ENCODE peak calls at places on chromosomes 2 and 18, in four cellular contexts. H is gastrocnemius medialis, L is heart left ventricle, I is esophagus squamous epithelium. A is an unnamed sample.
A peak's percentile ranks its signal among the peaks of the same experiment; 100 is the strongest.

GRCh38 chr2:120829633-120830025 is 94.0 kb downstream of the GLI2 start:
- DNase-seq in H (no peak), L (no peak), I (no peak), A (no peak)

GRCh38 chr18:7566587-7567486 is at the start of gene PTPRM:
- DNase-seq in L (peak; percentile 96), H (peak; percentile 95), I (peak; percentile 13), A (peak; percentile 80)

GRCh38 chr18:58316943-58317342 is 272.9 kb downstream of the NEDD4L start:
- DNase-seq in I (no peak), H (no peak), L (no peak), A (no peak)

GRCh38 chr2:68741805-68742306 is 7.2 kb downstream of the ARHGAP25 start:
- DNase-seq in H (no peak), L (no peak), I (no peak), A (no peak)

GRCh38 chr2:125185691-125186270 is 1160.7 kb downstream of the CNTNAP5 start:
- DNase-seq in I (no peak), H (no peak), L (no peak), A (no peak)

GRCh38 chr2:55871637-55872036 is 51.9 kb downstream of the EFEMP1 start:
- DNase-seq in L (no peak), I (no peak), H (no peak), A (no peak)

GRCh38 chr2:222907048-222907447 is 46.2 kb downstream of the ACSL3 start:
- DNase-seq in H (no peak), I (no peak), L (no peak), A (no peak)

GRCh38 chr2:6518361-6518760 is 347.3 kb downstream of the CMPK2 start:
- DNase-seq in I (no peak), H (no peak), L (no peak), A (no peak)

GRCh38 chr2:42094114-42094513 is 46.3 kb downstream of the PKDCC start:
- DNase-seq in I (no peak), L (no peak), H (no peak), A (no peak)

GRCh38 chr2:31901900-31902299 is 108.9 kb downstream of the MEMO1 start:
- DNase-seq in H (no peak), L (no peak), I (no peak), A (no peak)

GRCh38 chr2:30763151-30763660 is 44.0 kb downstream of the CAPN13 start:
- DNase-seq in H (no peak), I (no peak), L (no peak), A (no peak)

GRCh38 chr2:221518201-221518936 is 53.7 kb downstream of the EPHA4 start:
- DNase-seq in H (no peak), I (no peak), L (no peak), A (no peak)

GRCh38 chr2:9179572-9180201 is 26.9 kb upstream of the ASAP2 start:
- DNase-seq in H (peak; percentile 54), L (peak; percentile 63), I (no peak), A (no peak)

GRCh38 chr2:9184319-9184807 is 22.2 kb upstream of the ASAP2 start:
- DNase-seq in I (no peak), H (no peak), L (no peak), A (no peak)

GRCh38 chr2:9178110-9178904 is 28.3 kb upstream of the ASAP2 start:
- DNase-seq in I (no peak), H (no peak), L (no peak), A (peak; percentile 53)

GRCh38 chr2:9174771-9175441 is 31.7 kb upstream of the ASAP2 start:
- DNase-seq in L (no peak), H (no peak), I (no peak), A (no peak)

GRCh38 chr2:9178905-9179571 is 27.6 kb upstream of the ASAP2 start:
- DNase-seq in L (peak; percentile 62), H (peak; percentile 24), I (no peak), A (peak; percentile 39)
- H3K4me1 ChIP-seq in L (peaks cover 21% of the 10 kb centered on the region), H (no peaks in the 10 kb centered on the region), I (peaks cover 14% of the 10 kb centered on the region), A (peaks cover 9% of the 10 kb centered on the region)

GRCh38 chr18:48943333-48943732 is 7.4 kb downstream of the SMAD7 start:
- DNase-seq in H (no peak), L (no peak), I (no peak), A (no peak)
- H3K27ac ChIP-seq in H (peak overlapping the region; percentile 93), L (peak overlapping the region; percentile 100), I (peak overlapping the region; percentile 14), A (peak overlapping the region; percentile 62)

GRCh38 chr18:11976882-11977281 is 4.4 kb upstream of the IMPA2 start:
- DNase-seq in L (no peak), H (no peak), I (no peak), A (no peak)

GRCh38 chr18:11976463-11976862 is 4.8 kb upstream of the IMPA2 start:
- DNase-seq in I (no peak), L (no peak), H (no peak), A (peak; percentile 57)

GRCh38 chr18:11972371-11973174 is 8.7 kb upstream of the IMPA2 start:
- DNase-seq in L (no peak), H (no peak), I (no peak), A (no peak)

GRCh38 chr18:11974741-11975325 is 6.5 kb upstream of the IMPA2 start:
- DNase-seq in I (no peak), H (no peak), L (no peak), A (no peak)

GRCh38 chr18:11975721-11976120 is 5.6 kb upstream of the IMPA2 start:
- DNase-seq in L (no peak), I (no peak), H (no peak), A (no peak)
- H3K4me3 ChIP-seq in L (no peak overlapping the region), I (no peak overlapping the region), H (no peak overlapping the region), A (no peak overlapping the region)

GRCh38 chr18:50289103-50289433 is 1.6 kb upstream of the CXXC1 start:
- DNase-seq in L (no peak), H (no peak), I (no peak), A (no peak)
- H3K4me1 ChIP-seq in L (peaks cover 2% of the 10 kb centered on the region), H (no peaks in the 10 kb centered on the region), I (peaks cover 17% of the 10 kb centered on the region), A (no peaks in the 10 kb centered on the region)

DNA sequence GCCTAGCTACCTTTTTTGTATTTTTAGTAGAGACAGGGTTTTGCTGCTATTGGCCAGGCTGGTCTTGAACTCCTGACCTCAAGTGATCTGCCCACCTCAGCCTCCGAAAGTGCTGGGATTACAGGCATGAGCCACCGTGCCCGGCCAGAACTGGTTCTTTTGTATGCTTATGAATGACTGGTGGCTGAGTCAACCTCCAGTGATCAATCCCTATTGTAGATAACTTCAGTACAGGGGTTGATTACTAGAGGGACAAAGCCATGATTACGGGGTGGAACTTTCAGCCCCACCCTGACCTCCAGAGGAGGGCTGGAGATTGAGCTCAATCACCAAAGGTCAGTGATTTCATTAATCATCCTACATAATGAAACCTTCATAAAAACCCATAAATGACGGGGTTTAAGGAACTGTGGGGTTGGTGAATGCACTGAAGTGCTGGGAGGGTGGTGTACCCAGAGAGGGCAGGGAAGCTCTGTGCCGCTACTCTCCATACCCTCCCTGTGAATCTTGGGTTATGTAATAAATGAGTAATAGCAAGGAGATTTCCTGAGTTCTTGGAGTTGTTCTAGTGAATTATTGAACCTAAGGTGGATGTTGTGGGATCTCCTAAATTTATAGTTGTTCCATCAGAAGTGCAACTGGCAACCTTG is 281.8 kb upstream of the CXCR4 start:
- DNase-seq in H (no peak), L (no peak), I (no peak), A (no peak)
- H3K27ac ChIP-seq in H (no peak overlapping the region), L (no peak overlapping the region), I (peak overlapping the region; percentile 55), A (no peak overlapping the region)

GRCh38 chr2:226187601-226188000 is 612.0 kb downstream of the IRS1 start:
- DNase-seq in I (no peak), L (no peak), H (no peak), A (no peak)

GRCh38 chr2:226187126-226187525 is 612.5 kb downstream of the IRS1 start:
- DNase-seq in L (no peak), I (no peak), H (no peak), A (no peak)

GRCh38 chr2:226184940-226185575 is 614.6 kb downstream of the IRS1 start:
- DNase-seq in H (no peak), I (no peak), L (no peak), A (no peak)

GRCh38 chr2:226184540-226184939 is 615.1 kb downstream of the IRS1 start:
- DNase-seq in L (no peak), H (no peak), I (no peak), A (no peak)

GRCh38 chr2:226185613-226186211 is 613.9 kb downstream of the IRS1 start:
- DNase-seq in H (no peak), I (no peak), L (no peak), A (peak; percentile 8)
- H3K4me3 ChIP-seq in H (no peak overlapping the region), I (no peak overlapping the region), L (no peak overlapping the region), A (no peak overlapping the region)

GRCh38 chr2:233259745-233260144 is 8.3 kb downstream of the ATG16L1 start:
- DNase-seq in H (no peak), L (no peak), I (no peak), A (no peak)

GRCh38 chr2:233264667-233265066 is 13.2 kb downstream of the ATG16L1 start:
- DNase-seq in H (no peak), L (no peak), I (no peak), A (no peak)

GRCh38 chr2:233261819-233262555 is 10.5 kb downstream of the ATG16L1 start:
- DNase-seq in H (no peak), L (no peak), I (no peak), A (no peak)

GRCh38 chr2:233263045-233263570 is 11.6 kb downstream of the ATG16L1 start:
- DNase-seq in I (no peak), H (no peak), L (no peak), A (no peak)

GRCh38 chr2:233262562-233262961 is 11.1 kb downstream of the ATG16L1 start:
- DNase-seq in L (no peak), H (no peak), I (no peak), A (no peak)
- H3K4me1 ChIP-seq in L (no peaks in the 10 kb centered on the region), H (no peaks in the 10 kb centered on the region), I (no peaks in the 10 kb centered on the region), A (no peaks in the 10 kb centered on the region)

GRCh38 chr18:57002627-57003026 is 144.3 kb upstream of the BOD1L2 start:
- DNase-seq in I (no peak), H (no peak), L (peak; percentile 31), A (no peak)

GRCh38 chr18:56999823-57000222 is 147.1 kb upstream of the BOD1L2 start:
- DNase-seq in L (no peak), H (no peak), I (no peak), A (no peak)

GRCh38 chr18:57008001-57008686 is 138.7 kb upstream of the BOD1L2 start:
- DNase-seq in H (no peak), L (no peak), I (no peak), A (no peak)

GRCh38 chr18:57003342-57003741 is 143.5 kb upstream of the BOD1L2 start:
- DNase-seq in L (no peak), H (no peak), I (no peak), A (no peak)

DNA sequence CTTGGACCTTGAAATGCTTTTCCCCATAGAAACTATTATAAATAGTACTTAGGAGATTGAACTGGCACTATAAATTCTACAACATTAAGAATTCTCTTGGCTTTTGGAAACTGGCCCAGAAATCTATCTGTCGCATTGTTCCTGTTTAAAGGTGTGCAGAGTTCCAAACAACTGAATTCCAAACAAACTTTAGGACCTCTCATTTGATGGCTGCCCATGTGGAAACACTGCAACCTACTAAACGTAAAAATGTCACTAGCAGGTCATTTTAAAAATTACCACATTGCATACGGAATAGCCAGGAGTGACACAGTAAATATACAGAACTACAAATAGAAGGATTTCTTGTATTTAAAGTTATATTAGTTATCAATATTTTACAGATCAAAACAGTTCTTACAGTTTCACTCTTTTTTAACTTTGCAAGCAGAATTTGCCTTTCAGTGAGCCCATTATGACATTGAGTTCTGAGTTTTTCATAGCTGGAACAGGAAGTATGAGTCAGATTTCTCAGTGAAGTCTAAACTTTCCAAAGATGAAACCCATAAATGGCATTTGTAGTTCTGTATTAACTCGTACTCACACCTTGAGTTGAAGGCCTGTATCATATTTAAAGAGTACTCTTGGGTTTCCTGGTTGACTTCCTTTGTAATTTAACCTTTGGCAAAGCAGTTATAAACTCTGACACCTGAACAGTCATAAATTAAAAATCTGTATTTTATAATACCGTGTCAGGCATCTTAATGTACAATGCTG is 142.3 kb upstream of the BOD1L2 start:
- DNase-seq in I (no peak), H (no peak), L (no peak), A (no peak)
- H3K27ac ChIP-seq in I (no peak overlapping the region), H (no peak overlapping the region), L (no peak overlapping the region), A (no peak overlapping the region)